ENCODE peak calls at places on chromosomes 12 and 14, in five cellular contexts. One of them, this sample, is unnamed.

GRCh38 chr12:66409195-66409871 is 107.0 kb downstream of the HELB start:
- DNase-seq in fibroblast of mammary gland: peak; percentile 81
- DNase-seq in A549: peak; percentile 59
- DNase-seq in left ventricle myocardium inferior: no peak
- DNase-seq in left lung: no peak
- DNase-seq in this sample: peak; percentile 46

GRCh38 chr12:124938606-124939427 is 24.4 kb upstream of the UBC start:
- DNase-seq in left ventricle myocardium inferior: peak; percentile 57
- DNase-seq in left lung: peak; percentile 76
- DNase-seq in fibroblast of mammary gland: peak; percentile 91
- DNase-seq in A549: peak; percentile 97
- DNase-seq in this sample: peak; percentile 81

GRCh38 chr12:57744194-57744776 is 554 bp upstream of the TSPAN31 start:
- DNase-seq in fibroblast of mammary gland: peak; percentile 90
- DNase-seq in A549: peak; percentile 94
- DNase-seq in left lung: no peak
- DNase-seq in left ventricle myocardium inferior: peak; percentile 72
- DNase-seq in this sample: peak; percentile 69

GRCh38 chr12:91902860-91903683 is 242.6 kb downstream of the BTG1 start:
- DNase-seq in fibroblast of mammary gland: peak; percentile 70
- DNase-seq in left lung: no peak
- DNase-seq in A549: peak; percentile 15
- DNase-seq in left ventricle myocardium inferior: no peak
- DNase-seq in this sample: no peak

GRCh38 chr12:111037047-111037446 is 116.7 kb upstream of the MYL2 start:
- DNase-seq in A549: no peak
- DNase-seq in left lung: no peak
- DNase-seq in fibroblast of mammary gland: no peak
- DNase-seq in left ventricle myocardium inferior: no peak
- DNase-seq in this sample: no peak

GRCh38 chr12:103800252-103800771 is 40.7 kb downstream of the NT5DC3 start:
- DNase-seq in left ventricle myocardium inferior: peak; percentile 67
- DNase-seq in A549: peak; percentile 30
- DNase-seq in fibroblast of mammary gland: peak; percentile 71
- DNase-seq in left lung: no peak
- DNase-seq in this sample: peak; percentile 77

GRCh38 chr12:40146800-40147797 is 41.2 kb upstream of the SLC2A13 start:
- DNase-seq in left lung: no peak
- DNase-seq in A549: no peak
- DNase-seq in left ventricle myocardium inferior: no peak
- DNase-seq in fibroblast of mammary gland: no peak
- DNase-seq in this sample: no peak

GRCh38 chr12:47717046-47717442 is 8.2 kb downstream of the ENDOU start:
- DNase-seq in left ventricle myocardium inferior: no peak
- DNase-seq in left lung: no peak
- DNase-seq in fibroblast of mammary gland: no peak
- DNase-seq in A549: no peak
- DNase-seq in this sample: no peak

GRCh38 chr14:77098470-77099353 is 654 bp downstream of the CIPC start:
- DNase-seq in A549: no peak
- DNase-seq in left lung: peak; percentile 89
- DNase-seq in fibroblast of mammary gland: no peak
- DNase-seq in left ventricle myocardium inferior: peak; percentile 77
- DNase-seq in this sample: peak; percentile 46

GRCh38 chr14:101185081-101185835 is 281.7 kb upstream of the RTL1 start:
- DNase-seq in left ventricle myocardium inferior: no peak
- DNase-seq in fibroblast of mammary gland: no peak
- DNase-seq in A549: no peak
- DNase-seq in left lung: no peak
- DNase-seq in this sample: no peak

GRCh38 chr14:51860836-51861583 is 598 bp downstream of the GNG2 start:
- DNase-seq in left lung: no peak
- DNase-seq in A549: no peak
- DNase-seq in fibroblast of mammary gland: peak; percentile 62
- DNase-seq in left ventricle myocardium inferior: no peak
- DNase-seq in this sample: no peak

GRCh38 chr12:119153477-119154434 is 25.0 kb upstream of the HSPB8 start:
- DNase-seq in fibroblast of mammary gland: peak; percentile 24
- DNase-seq in left lung: peak; percentile 89
- DNase-seq in A549: peak; percentile 47
- DNase-seq in left ventricle myocardium inferior: peak; percentile 49
- DNase-seq in this sample: peak; percentile 76

GRCh38 chr12:49842519-49843352 is at the start of gene BCDIN3D:
- DNase-seq in fibroblast of mammary gland: peak; percentile 88
- DNase-seq in A549: peak; percentile 94
- DNase-seq in left ventricle myocardium inferior: peak; percentile 93
- DNase-seq in left lung: peak; percentile 99
- DNase-seq in this sample: peak; percentile 95

GRCh38 chr12:122001379-122002209 is 20.1 kb upstream of the BCL7A start:
- DNase-seq in left ventricle myocardium inferior: no peak
- DNase-seq in fibroblast of mammary gland: no peak
- DNase-seq in A549: no peak
- DNase-seq in left lung: no peak
- DNase-seq in this sample: no peak

GRCh38 chr12:1590083-1590979 is 4.0 kb downstream of the FBXL14 start:
- DNase-seq in fibroblast of mammary gland: peak; percentile 62
- DNase-seq in left ventricle myocardium inferior: no peak
- DNase-seq in left lung: no peak
- DNase-seq in A549: no peak
- DNase-seq in this sample: peak; percentile 60

GRCh38 chr12:63795944-63796343 is 16.2 kb downstream of the RXYLT1 start:
- DNase-seq in left ventricle myocardium inferior: no peak
- DNase-seq in A549: no peak
- DNase-seq in fibroblast of mammary gland: no peak
- DNase-seq in left lung: no peak
- DNase-seq in this sample: peak; percentile 36

GRCh38 chr12:1796515-1797010 is 23.8 kb upstream of the LRTM2 start:
- DNase-seq in left ventricle myocardium inferior: no peak
- DNase-seq in left lung: peak; percentile 88
- DNase-seq in fibroblast of mammary gland: peak; percentile 19
- DNase-seq in A549: no peak
- DNase-seq in this sample: peak; percentile 46

GRCh38 chr12:130141105-130141504 is 21.2 kb upstream of the FZD10 start:
- DNase-seq in left ventricle myocardium inferior: no peak
- DNase-seq in A549: no peak
- DNase-seq in fibroblast of mammary gland: no peak
- DNase-seq in left lung: no peak
- DNase-seq in this sample: no peak

GRCh38 chr12:49974231-49974675 is 1.5 kb downstream of the AQP6 start:
- DNase-seq in A549: peak; percentile 48
- DNase-seq in fibroblast of mammary gland: peak; percentile 66
- DNase-seq in left lung: no peak
- DNase-seq in left ventricle myocardium inferior: peak; percentile 69
- DNase-seq in this sample: peak; percentile 80

GRCh38 chr12:18813753-18814152 is 75.8 kb downstream of the CAPZA3 start:
- DNase-seq in A549: no peak
- DNase-seq in left ventricle myocardium inferior: no peak
- DNase-seq in left lung: no peak
- DNase-seq in fibroblast of mammary gland: no peak
- DNase-seq in this sample: no peak

GRCh38 chr12:401235-402126 is at the start of gene CCDC77:
- DNase-seq in A549: peak; percentile 95
- DNase-seq in left ventricle myocardium inferior: peak; percentile 89
- DNase-seq in fibroblast of mammary gland: peak; percentile 89
- DNase-seq in left lung: peak; percentile 92
- DNase-seq in this sample: peak; percentile 96

GRCh38 chr12:131836714-131837397 is 8.7 kb downstream of the MMP17 start:
- DNase-seq in left ventricle myocardium inferior: no peak
- DNase-seq in left lung: no peak
- DNase-seq in A549: no peak
- DNase-seq in fibroblast of mammary gland: no peak
- DNase-seq in this sample: no peak

GRCh38 chr12:42502671-42503070 is 86.9 kb downstream of the PRICKLE1 start:
- DNase-seq in fibroblast of mammary gland: no peak
- DNase-seq in left lung: no peak
- DNase-seq in left ventricle myocardium inferior: no peak
- DNase-seq in A549: no peak
- DNase-seq in this sample: no peak

GRCh38 chr12:182381-182883 is 31.5 kb downstream of the SLC6A12 start:
- DNase-seq in A549: peak; percentile 25
- DNase-seq in fibroblast of mammary gland: peak; percentile 88
- DNase-seq in left lung: peak; percentile 53
- DNase-seq in left ventricle myocardium inferior: peak; percentile 41
- DNase-seq in this sample: no peak

GRCh38 chr14:89308232-89308959 is 108.6 kb downstream of the FOXN3 start:
- DNase-seq in fibroblast of mammary gland: peak; percentile 53
- DNase-seq in A549: no peak
- DNase-seq in left lung: no peak
- DNase-seq in left ventricle myocardium inferior: no peak
- DNase-seq in this sample: no peak

GRCh38 chr14:89303452-89304435 is 113.3 kb downstream of the FOXN3 start:
- DNase-seq in left ventricle myocardium inferior: peak; percentile 53
- DNase-seq in fibroblast of mammary gland: peak; percentile 83
- DNase-seq in left lung: no peak
- DNase-seq in A549: no peak
- DNase-seq in this sample: peak; percentile 64

GRCh38 chr14:89307409-89307808 is 109.6 kb downstream of the FOXN3 start:
- DNase-seq in left lung: no peak
- DNase-seq in A549: no peak
- DNase-seq in fibroblast of mammary gland: no peak
- DNase-seq in left ventricle myocardium inferior: no peak
- DNase-seq in this sample: no peak

GRCh38 chr14:89302396-89302950 is 114.6 kb downstream of the FOXN3 start:
- DNase-seq in left ventricle myocardium inferior: no peak
- DNase-seq in A549: no peak
- DNase-seq in left lung: no peak
- DNase-seq in fibroblast of mammary gland: no peak
- DNase-seq in this sample: no peak

DNA sequence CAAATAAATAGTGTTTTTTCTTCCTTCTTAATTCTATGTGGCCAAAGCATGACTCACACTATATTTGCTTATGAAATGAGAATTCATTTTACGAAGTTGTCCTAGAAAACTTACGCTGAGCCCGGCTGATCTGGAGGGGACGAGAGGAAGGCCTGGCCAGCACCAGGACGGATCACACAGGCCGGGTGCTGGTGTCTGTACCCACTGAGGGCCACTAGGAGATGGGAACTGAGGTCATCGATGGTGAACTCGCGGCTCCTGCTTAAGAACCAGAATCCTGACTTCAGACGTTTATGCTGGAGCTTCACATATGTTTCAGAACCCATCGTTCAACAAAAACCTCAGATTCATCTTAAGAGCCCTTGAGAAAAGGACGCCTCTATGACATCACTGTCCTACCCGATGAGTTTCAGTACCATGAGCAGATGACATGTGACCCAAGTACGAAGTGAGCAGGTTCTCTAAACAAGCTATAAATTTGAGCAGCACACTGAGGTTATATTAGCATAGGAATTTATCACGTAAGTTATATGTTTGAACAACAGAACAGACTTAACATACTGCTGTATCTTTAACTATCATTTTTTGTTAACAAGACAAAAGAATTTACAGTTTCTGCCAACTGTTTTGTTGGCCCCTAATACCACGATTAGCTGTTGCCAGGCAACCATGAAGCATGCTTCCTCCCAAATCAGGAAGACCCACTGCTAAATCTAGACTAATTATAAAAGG is 111.9 kb downstream of the FOXN3 start:
- DNase-seq in left ventricle myocardium inferior: no peak
- DNase-seq in left lung: no peak
- DNase-seq in A549: no peak
- DNase-seq in fibroblast of mammary gland: peak; percentile 83
- DNase-seq in this sample: no peak
- H3K4me3 ChIP-seq in left ventricle myocardium inferior: no peak overlapping the region
- H3K4me3 ChIP-seq in left lung: no peak overlapping the region
- H3K4me3 ChIP-seq in A549: no peak overlapping the region
- H3K4me3 ChIP-seq in fibroblast of mammary gland: no peak overlapping the region
- H3K4me3 ChIP-seq in this sample: no peak overlapping the region

DNA sequence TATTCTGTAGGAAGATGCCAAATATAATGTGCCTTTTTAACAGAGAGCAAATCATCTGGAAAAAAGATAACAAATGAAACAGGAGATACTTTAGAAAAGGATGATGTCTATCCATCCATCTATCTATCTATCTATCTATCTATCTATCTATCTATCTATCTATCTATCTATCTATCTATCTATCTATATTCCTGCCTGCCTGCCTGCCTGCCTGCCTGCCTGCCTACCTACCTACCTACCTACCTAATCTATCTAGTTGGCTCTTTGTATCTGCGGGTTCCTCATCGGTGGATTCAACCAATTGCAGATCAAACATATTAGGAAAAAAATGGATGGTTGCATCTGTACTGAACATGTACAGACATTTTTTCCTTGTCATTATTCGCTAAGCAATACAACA is 11.0 kb downstream of the PTPRB start:
- DNase-seq in A549: no peak
- DNase-seq in fibroblast of mammary gland: no peak
- DNase-seq in left lung: no peak
- DNase-seq in left ventricle myocardium inferior: no peak
- DNase-seq in this sample: no peak
- H3K4me3 ChIP-seq in A549: no peak overlapping the region
- H3K4me3 ChIP-seq in fibroblast of mammary gland: no peak overlapping the region
- H3K4me3 ChIP-seq in left lung: no peak overlapping the region
- H3K4me3 ChIP-seq in left ventricle myocardium inferior: no peak overlapping the region
- H3K4me3 ChIP-seq in this sample: no peak overlapping the region

DNA sequence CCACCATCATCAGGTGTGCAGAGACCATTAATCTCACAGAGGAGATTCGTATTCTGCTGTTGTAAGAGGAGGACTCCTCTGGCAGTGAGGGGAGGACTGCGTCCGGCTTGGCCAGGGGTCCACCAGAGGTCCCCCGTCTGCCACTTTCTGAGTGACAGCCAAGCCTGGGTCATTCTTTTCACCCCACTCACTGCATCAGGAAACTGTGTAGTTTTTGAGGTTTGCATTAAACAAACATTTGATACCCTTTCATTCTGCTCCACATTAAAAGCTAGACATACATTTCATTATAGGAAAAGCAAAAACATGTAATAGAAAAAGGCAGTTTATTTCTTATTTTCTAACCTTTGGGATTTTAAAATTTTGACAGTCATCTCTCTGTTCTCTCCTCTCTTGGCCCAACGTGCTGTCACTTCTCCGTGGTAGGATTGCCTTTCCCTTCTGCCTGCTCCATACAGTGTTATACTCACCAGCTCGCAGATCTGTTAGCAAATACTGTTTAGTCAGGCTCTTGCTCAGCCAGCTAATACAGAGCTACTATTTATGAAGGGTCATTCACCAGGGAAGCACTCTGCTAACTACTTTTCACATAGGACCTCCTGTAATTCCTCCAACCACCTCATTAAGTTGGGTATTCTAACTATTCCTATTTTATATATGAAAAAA is 99.3 kb downstream of the PELI2 start:
- DNase-seq in left lung: no peak
- DNase-seq in A549: no peak
- DNase-seq in left ventricle myocardium inferior: no peak
- DNase-seq in fibroblast of mammary gland: no peak
- DNase-seq in this sample: no peak
- H3K4me3 ChIP-seq in left lung: no peak overlapping the region
- H3K4me3 ChIP-seq in A549: no peak overlapping the region
- H3K4me3 ChIP-seq in left ventricle myocardium inferior: no peak overlapping the region
- H3K4me3 ChIP-seq in fibroblast of mammary gland: no peak overlapping the region
- H3K4me3 ChIP-seq in this sample: no peak overlapping the region

DNA sequence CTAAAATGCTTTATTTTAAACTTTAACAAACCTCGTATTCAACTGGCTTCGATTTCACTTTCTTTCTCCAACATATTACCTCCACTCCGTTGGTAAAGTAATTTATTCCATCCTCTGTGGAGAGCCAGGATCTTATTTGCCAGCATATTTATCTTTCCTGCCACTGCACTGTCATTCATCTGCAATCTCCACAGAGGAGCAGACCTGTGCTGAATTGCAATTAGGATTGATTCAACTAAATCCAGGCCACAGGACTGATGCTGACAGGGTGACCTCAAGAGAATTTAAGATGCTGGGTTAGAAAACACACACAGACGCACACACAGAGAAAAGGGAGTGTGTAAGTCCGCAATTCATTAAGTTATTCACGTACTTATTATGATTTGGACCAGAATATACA is 283.9 kb upstream of the FOXG1 start:
- DNase-seq in left ventricle myocardium inferior: no peak
- DNase-seq in left lung: no peak
- DNase-seq in A549: no peak
- DNase-seq in fibroblast of mammary gland: no peak
- DNase-seq in this sample: no peak
- H3K4me3 ChIP-seq in left ventricle myocardium inferior: no peak overlapping the region
- H3K4me3 ChIP-seq in left lung: no peak overlapping the region
- H3K4me3 ChIP-seq in A549: no peak overlapping the region
- H3K4me3 ChIP-seq in fibroblast of mammary gland: no peak overlapping the region
- H3K4me3 ChIP-seq in this sample: no peak overlapping the region